ENCODE peak calls at places on chromosomes 5 and 9, in four cellular contexts. One of them, this sample, is unnamed.

GRCh38 chr9:84953797-84954695 is 284.5 kb downstream of the NTRK2 start:
- DNase-seq in natural killer cell: peak
- DNase-seq in hippocampal formation: peak
- DNase-seq in effector memory CD8-positive, alpha-beta T cell: peak
- DNase-seq in this sample: peak

GRCh38 chr9:11868795-11869194 is 824.4 kb upstream of the TYRP1 start:
- DNase-seq in natural killer cell: no peak
- DNase-seq in hippocampal formation: no peak
- DNase-seq in effector memory CD8-positive, alpha-beta T cell: no peak
- DNase-seq in this sample: no peak

GRCh38 chr9:109033941-109034700 is 20.8 kb upstream of the CTNNAL1 start:
- DNase-seq in natural killer cell: no peak
- DNase-seq in hippocampal formation: no peak
- DNase-seq in effector memory CD8-positive, alpha-beta T cell: no peak
- DNase-seq in this sample: no peak

GRCh38 chr9:19804431-19804830 is 15.6 kb upstream of the SLC24A2 start:
- DNase-seq in natural killer cell: no peak
- DNase-seq in hippocampal formation: no peak
- DNase-seq in effector memory CD8-positive, alpha-beta T cell: no peak
- DNase-seq in this sample: no peak

GRCh38 chr5:173320259-173320658 is 8.0 kb downstream of the STC2 start:
- DNase-seq in natural killer cell: no peak
- DNase-seq in hippocampal formation: no peak
- DNase-seq in effector memory CD8-positive, alpha-beta T cell: no peak
- DNase-seq in this sample: peak

GRCh38 chr5:160824590-160824989 is 27.4 kb downstream of the ATP10B start:
- DNase-seq in natural killer cell: no peak
- DNase-seq in hippocampal formation: no peak
- DNase-seq in effector memory CD8-positive, alpha-beta T cell: no peak
- DNase-seq in this sample: no peak

GRCh38 chr5:177455036-177455660 is 8.5 kb downstream of the PRR7 start:
- DNase-seq in natural killer cell: peak
- DNase-seq in hippocampal formation: no peak
- DNase-seq in effector memory CD8-positive, alpha-beta T cell: peak
- DNase-seq in this sample: peak

GRCh38 chr5:159463590-159464321 is 133.5 kb upstream of the IL12B start:
- DNase-seq in natural killer cell: no peak
- DNase-seq in hippocampal formation: no peak
- DNase-seq in effector memory CD8-positive, alpha-beta T cell: no peak
- DNase-seq in this sample: no peak

GRCh38 chr5:157371655-157372471 is 88.2 kb upstream of the NIPAL4 start:
- DNase-seq in natural killer cell: no peak
- DNase-seq in hippocampal formation: no peak
- DNase-seq in effector memory CD8-positive, alpha-beta T cell: no peak
- DNase-seq in this sample: no peak

GRCh38 chr5:107812570-107813141 is 141.9 kb upstream of the EFNA5 start:
- DNase-seq in natural killer cell: no peak
- DNase-seq in hippocampal formation: no peak
- DNase-seq in effector memory CD8-positive, alpha-beta T cell: no peak
- DNase-seq in this sample: no peak

GRCh38 chr9:36158917-36159316 is 10.3 kb upstream of the CCIN start:
- DNase-seq in natural killer cell: no peak
- DNase-seq in hippocampal formation: no peak
- DNase-seq in effector memory CD8-positive, alpha-beta T cell: no peak
- DNase-seq in this sample: no peak

GRCh38 chr5:96463106-96463505 is 30.1 kb upstream of the PCSK1 start:
- DNase-seq in natural killer cell: no peak
- DNase-seq in hippocampal formation: no peak
- DNase-seq in effector memory CD8-positive, alpha-beta T cell: no peak
- DNase-seq in this sample: no peak

GRCh38 chr5:2509527-2509926 is 241.9 kb downstream of the IRX2 start:
- DNase-seq in natural killer cell: no peak
- DNase-seq in hippocampal formation: no peak
- DNase-seq in effector memory CD8-positive, alpha-beta T cell: no peak
- DNase-seq in this sample: no peak

GRCh38 chr5:60929024-60929423 is 15.8 kb downstream of the ERCC8 start:
- DNase-seq in natural killer cell: no peak
- DNase-seq in hippocampal formation: no peak
- DNase-seq in effector memory CD8-positive, alpha-beta T cell: no peak
- DNase-seq in this sample: no peak

GRCh38 chr5:43711496-43711895 is 108.5 kb downstream of the NNT start:
- DNase-seq in natural killer cell: no peak
- DNase-seq in hippocampal formation: no peak
- DNase-seq in effector memory CD8-positive, alpha-beta T cell: no peak
- DNase-seq in this sample: no peak

This sample was measured in type B pancreatic cell.